ENCODE peak calls at places on chromosome 16, in nine cellular contexts. V is HTR-8/SVneo; E is sigmoid colon; U is neural progenitor cell; H is BJ; Z is activated CD4-positive, CD25-positive, alpha-beta regulatory T cell; K is HEK293T; R is NCI-H748 treated with DMSO at 0.1 percent for 48 hours; F is left lung. T is an unnamed sample.

GRCh38 chr16:89687092-89687940 is 827 bp downstream of the CDK10 start:
- DNase-seq in V (no peak), E (no peak), U (peak), H (peak), Z (no peak), K (no peak), R (no peak), F (no peak), T (no peak)

GRCh38 chr16:69909043-69909442 is 42.1 kb upstream of the CLEC18A start:
- DNase-seq in V (no peak), E (no peak), U (no peak), H (no peak), Z (no peak), K (no peak), R (no peak), F (no peak), T (no peak)

GRCh38 chr16:71343078-71343477 is 15.4 kb upstream of the CALB2 start:
- DNase-seq in V (no peak), E (no peak), U (no peak), H (no peak), Z (no peak), K (no peak), R (no peak), F (no peak), T (no peak)

GRCh38 chr16:10740845-10741208 is 2.8 kb upstream of the NUBP1 start:
- DNase-seq in V (no peak), E (no peak), U (no peak), H (no peak), Z (no peak), K (no peak), R (no peak), F (no peak), T (no peak)

GRCh38 chr16:50068550-50068949 is 2.8 kb downstream of the HEATR3 start:
- DNase-seq in V (no peak), E (no peak), U (no peak), H (no peak), Z (no peak), K (no peak), R (no peak), F (no peak), T (no peak)

GRCh38 chr16:83296505-83296904 is 511.3 kb upstream of the HSBP1 start:
- DNase-seq in V (no peak), E (no peak), U (no peak), H (no peak), Z (no peak), K (no peak), R (no peak), F (no peak), T (no peak)

GRCh38 chr16:1331712-1332617 is 1.5 kb upstream of the BAIAP3 start:
- DNase-seq in V (peak), E (peak), U (peak), H (peak), Z (no peak), K (no peak), R (peak), F (peak), T (no peak)

GRCh38 chr16:49855822-49856740 is at the start of gene ZNF423:
- DNase-seq in V (no peak), E (no peak), U (peak), H (no peak), Z (no peak), K (no peak), R (no peak), F (no peak), T (no peak)

GRCh38 chr16:24255446-24256352 is at the start of gene CACNG3:
- DNase-seq in V (no peak), E (no peak), U (peak), H (no peak), Z (no peak), K (peak), R (no peak), F (peak), T (peak)

GRCh38 chr16:86037999-86038922 is 139.3 kb downstream of the IRF8 start:
- DNase-seq in V (no peak), E (peak), U (no peak), H (no peak), Z (no peak), K (no peak), R (no peak), F (peak), T (no peak)

GRCh38 chr16:77169650-77170236 is 21.2 kb upstream of the MON1B start:
- DNase-seq in V (no peak), E (no peak), U (peak), H (no peak), Z (no peak), K (peak), R (peak), F (no peak), T (no peak)

GRCh38 chr16:86685071-86685470 is 106.7 kb downstream of the FOXL1 start:
- DNase-seq in V (no peak), E (no peak), U (no peak), H (no peak), Z (no peak), K (no peak), R (no peak), F (no peak), T (no peak)

GRCh38 chr16:14113344-14113743 is 42.2 kb downstream of the MRTFB start:
- DNase-seq in V (no peak), E (no peak), U (no peak), H (no peak), Z (no peak), K (no peak), R (no peak), F (no peak), T (no peak)

GRCh38 chr16:30526137-30526822 is at the start of gene ZNF768:
- DNase-seq in V (peak), E (peak), U (peak), H (no peak), Z (no peak), K (peak), R (no peak), F (peak), T (no peak)

GRCh38 chr16:87196229-87196628 is 121.0 kb downstream of the C16orf95 start:
- DNase-seq in V (no peak), E (peak), U (no peak), H (no peak), Z (no peak), K (no peak), R (no peak), F (no peak), T (no peak)

GRCh38 chr16:67128887-67129286 is 19.1 kb downstream of the PHAF1 start:
- DNase-seq in V (no peak), E (no peak), U (no peak), H (no peak), Z (no peak), K (no peak), R (no peak), F (no peak), T (no peak)

GRCh38 chr16:48498761-48499600 is 111.0 kb downstream of the N4BP1 start:
- DNase-seq in V (no peak), E (peak), U (no peak), H (peak), Z (no peak), K (no peak), R (no peak), F (no peak), T (no peak)

GRCh38 chr16:84340305-84341040 is 27.9 kb upstream of the ATP2C2 start:
- DNase-seq in V (no peak), E (no peak), U (no peak), H (no peak), Z (no peak), K (no peak), R (no peak), F (peak), T (no peak)